ENCODE peak calls at places on chromosome 10, in nine cellular contexts. One of them, this sample, is unnamed.

GRCh38 chr10:16777473-16778370 is 39.5 kb downstream of the RSU1 start:
- DNase-seq in prostate gland: no peak
- DNase-seq in spleen: no peak
- DNase-seq in IMR-90: peak; percentile 63
- DNase-seq in stomach: no peak
- DNase-seq in NB4: peak; percentile 52
- DNase-seq in A549: peak; percentile 52
- DNase-seq in H1: no peak
- DNase-seq in body of pancreas: no peak
- DNase-seq in this sample: peak; percentile 97

GRCh38 chr10:101507828-101508227 is 80.2 kb downstream of the POLL start:
- DNase-seq in prostate gland: no peak
- DNase-seq in spleen: no peak
- DNase-seq in IMR-90: no peak
- DNase-seq in stomach: no peak
- DNase-seq in NB4: no peak
- DNase-seq in A549: no peak
- DNase-seq in H1: no peak
- DNase-seq in body of pancreas: no peak
- DNase-seq in this sample: no peak

GRCh38 chr10:9010093-9010492 is 955.6 kb downstream of the GATA3 start:
- DNase-seq in prostate gland: no peak
- DNase-seq in spleen: no peak
- DNase-seq in IMR-90: no peak
- DNase-seq in stomach: no peak
- DNase-seq in NB4: no peak
- DNase-seq in A549: no peak
- DNase-seq in H1: no peak
- DNase-seq in body of pancreas: no peak
- DNase-seq in this sample: no peak

GRCh38 chr10:130013263-130013937 is 49.3 kb upstream of the EBF3 start:
- DNase-seq in prostate gland: no peak
- DNase-seq in spleen: no peak
- DNase-seq in IMR-90: no peak
- DNase-seq in stomach: no peak
- DNase-seq in NB4: no peak
- DNase-seq in A549: no peak
- DNase-seq in H1: no peak
- DNase-seq in body of pancreas: no peak
- DNase-seq in this sample: no peak

GRCh38 chr10:30705625-30706149 is 76.1 kb upstream of the LYZL2 start:
- DNase-seq in prostate gland: no peak
- DNase-seq in spleen: peak; percentile 80
- DNase-seq in IMR-90: no peak
- DNase-seq in stomach: no peak
- DNase-seq in NB4: peak; percentile 11
- DNase-seq in A549: no peak
- DNase-seq in H1: no peak
- DNase-seq in body of pancreas: no peak
- DNase-seq in this sample: no peak

GRCh38 chr10:131954356-131954965 is 27.3 kb downstream of the BNIP3 start:
- DNase-seq in prostate gland: no peak
- DNase-seq in spleen: peak; percentile 73
- DNase-seq in IMR-90: no peak
- DNase-seq in stomach: no peak
- DNase-seq in NB4: no peak
- DNase-seq in A549: no peak
- DNase-seq in H1: no peak
- DNase-seq in body of pancreas: peak; percentile 13
- DNase-seq in this sample: no peak

GRCh38 chr10:29681700-29682444 is 47.1 kb upstream of the SVIL start:
- DNase-seq in prostate gland: no peak
- DNase-seq in spleen: peak; percentile 88
- DNase-seq in IMR-90: no peak
- DNase-seq in stomach: no peak
- DNase-seq in NB4: peak; percentile 96
- DNase-seq in A549: no peak
- DNase-seq in H1: no peak
- DNase-seq in body of pancreas: no peak
- DNase-seq in this sample: no peak

GRCh38 chr10:114304017-114304565 is 65.0 kb downstream of the VWA2 start:
- DNase-seq in prostate gland: peak; percentile 88
- DNase-seq in spleen: peak; percentile 85
- DNase-seq in IMR-90: peak; percentile 88
- DNase-seq in stomach: peak; percentile 83
- DNase-seq in NB4: peak; percentile 78
- DNase-seq in A549: peak; percentile 80
- DNase-seq in H1: no peak
- DNase-seq in body of pancreas: peak; percentile 87
- DNase-seq in this sample: peak; percentile 91

GRCh38 chr10:79305988-79306387 is 41.3 kb upstream of the PPIF start:
- DNase-seq in prostate gland: no peak
- DNase-seq in spleen: no peak
- DNase-seq in IMR-90: no peak
- DNase-seq in stomach: no peak
- DNase-seq in NB4: no peak
- DNase-seq in A549: no peak
- DNase-seq in H1: no peak
- DNase-seq in body of pancreas: no peak
- DNase-seq in this sample: no peak

GRCh38 chr10:104098360-104098925 is 12.8 kb upstream of the COL17A1 start:
- DNase-seq in prostate gland: no peak
- DNase-seq in spleen: no peak
- DNase-seq in IMR-90: peak; percentile 49
- DNase-seq in stomach: no peak
- DNase-seq in NB4: no peak
- DNase-seq in A549: no peak
- DNase-seq in H1: no peak
- DNase-seq in body of pancreas: no peak
- DNase-seq in this sample: no peak

GRCh38 chr10:98055875-98056516 is 25.6 kb upstream of the CRTAC1 start:
- DNase-seq in prostate gland: no peak
- DNase-seq in spleen: no peak
- DNase-seq in IMR-90: peak; percentile 6
- DNase-seq in stomach: no peak
- DNase-seq in NB4: peak; percentile 48
- DNase-seq in A549: no peak
- DNase-seq in H1: no peak
- DNase-seq in body of pancreas: no peak
- DNase-seq in this sample: peak; percentile 18

GRCh38 chr10:46077141-46077554 is 31.1 kb upstream of the MSMB start:
- DNase-seq in prostate gland: no peak
- DNase-seq in spleen: no peak
- DNase-seq in IMR-90: peak; percentile 12
- DNase-seq in stomach: no peak
- DNase-seq in NB4: peak; percentile 96
- DNase-seq in A549: no peak
- DNase-seq in H1: no peak
- DNase-seq in body of pancreas: no peak
- DNase-seq in this sample: no peak

GRCh38 chr10:21515581-21516269 is 9.8 kb downstream of the SKIDA1 start:
- DNase-seq in prostate gland: no peak
- DNase-seq in spleen: no peak
- DNase-seq in IMR-90: no peak
- DNase-seq in stomach: no peak
- DNase-seq in NB4: no peak
- DNase-seq in A549: no peak
- DNase-seq in H1: no peak
- DNase-seq in body of pancreas: no peak
- DNase-seq in this sample: no peak

GRCh38 chr10:114548662-114549061 is 109.4 kb downstream of the ABLIM1 start:
- DNase-seq in prostate gland: peak; percentile 17
- DNase-seq in spleen: no peak
- DNase-seq in IMR-90: peak; percentile 56
- DNase-seq in stomach: peak; percentile 80
- DNase-seq in NB4: peak; percentile 35
- DNase-seq in A549: peak; percentile 67
- DNase-seq in H1: no peak
- DNase-seq in body of pancreas: peak; percentile 51
- DNase-seq in this sample: peak; percentile 79

GRCh38 chr10:28754930-28755718 is 77.8 kb downstream of the BAMBI start:
- DNase-seq in prostate gland: no peak
- DNase-seq in spleen: no peak
- DNase-seq in IMR-90: peak; percentile 67
- DNase-seq in stomach: no peak
- DNase-seq in NB4: no peak
- DNase-seq in A549: peak; percentile 37
- DNase-seq in H1: no peak
- DNase-seq in body of pancreas: no peak
- DNase-seq in this sample: no peak

GRCh38 chr10:118927317-118927716 is 102.2 kb upstream of the NANOS1 start:
- DNase-seq in prostate gland: no peak
- DNase-seq in spleen: no peak
- DNase-seq in IMR-90: no peak
- DNase-seq in stomach: no peak
- DNase-seq in NB4: no peak
- DNase-seq in A549: no peak
- DNase-seq in H1: no peak
- DNase-seq in body of pancreas: no peak
- DNase-seq in this sample: no peak

GRCh38 chr10:83075395-83076072 is 1063.8 kb upstream of the GHITM start:
- DNase-seq in prostate gland: no peak
- DNase-seq in spleen: no peak
- DNase-seq in IMR-90: no peak
- DNase-seq in stomach: no peak
- DNase-seq in NB4: no peak
- DNase-seq in A549: no peak
- DNase-seq in H1: no peak
- DNase-seq in body of pancreas: no peak
- DNase-seq in this sample: peak; percentile 80

GRCh38 chr10:76558586-76558985 is 1079.0 kb downstream of the KCNMA1 start:
- DNase-seq in prostate gland: no peak
- DNase-seq in spleen: no peak
- DNase-seq in IMR-90: peak; percentile 80
- DNase-seq in stomach: peak; percentile 64
- DNase-seq in NB4: no peak
- DNase-seq in A549: no peak
- DNase-seq in H1: no peak
- DNase-seq in body of pancreas: peak; percentile 64
- DNase-seq in this sample: no peak

GRCh38 chr10:84510121-84510520 is 181.7 kb downstream of the CCSER2 start:
- DNase-seq in prostate gland: no peak
- DNase-seq in spleen: no peak
- DNase-seq in IMR-90: peak; percentile 79
- DNase-seq in stomach: no peak
- DNase-seq in NB4: no peak
- DNase-seq in A549: no peak
- DNase-seq in H1: no peak
- DNase-seq in body of pancreas: no peak
- DNase-seq in this sample: peak; percentile 86

GRCh38 chr10:96675846-96676245 is 44.5 kb downstream of the PIK3AP1 start:
- DNase-seq in prostate gland: no peak
- DNase-seq in spleen: no peak
- DNase-seq in IMR-90: no peak
- DNase-seq in stomach: no peak
- DNase-seq in NB4: no peak
- DNase-seq in A549: no peak
- DNase-seq in H1: no peak
- DNase-seq in body of pancreas: peak; percentile 45
- DNase-seq in this sample: no peak

GRCh38 chr10:5545778-5546710 is 21.3 kb downstream of the CALML3 start:
- DNase-seq in prostate gland: peak; percentile 38
- DNase-seq in spleen: peak; percentile 73
- DNase-seq in IMR-90: peak; percentile 97
- DNase-seq in stomach: peak; percentile 65
- DNase-seq in NB4: no peak
- DNase-seq in A549: peak; percentile 94
- DNase-seq in H1: no peak
- DNase-seq in body of pancreas: no peak
- DNase-seq in this sample: peak; percentile 95
- TF ChIP-seq POLR2A in prostate gland: no peak
- TF ChIP-seq POLR2A in spleen: no peak
- TF ChIP-seq POLR2A in IMR-90: no peak
- TF ChIP-seq POLR2A in stomach: no peak
- TF ChIP-seq POLR2A in NB4: no peak
- TF ChIP-seq POLR2A in A549: peak; percentile 20
- TF ChIP-seq POLR2A in H1: no peak
- TF ChIP-seq POLR2A in body of pancreas: no peak
- TF ChIP-seq POLR2A in this sample: no peak

DNA sequence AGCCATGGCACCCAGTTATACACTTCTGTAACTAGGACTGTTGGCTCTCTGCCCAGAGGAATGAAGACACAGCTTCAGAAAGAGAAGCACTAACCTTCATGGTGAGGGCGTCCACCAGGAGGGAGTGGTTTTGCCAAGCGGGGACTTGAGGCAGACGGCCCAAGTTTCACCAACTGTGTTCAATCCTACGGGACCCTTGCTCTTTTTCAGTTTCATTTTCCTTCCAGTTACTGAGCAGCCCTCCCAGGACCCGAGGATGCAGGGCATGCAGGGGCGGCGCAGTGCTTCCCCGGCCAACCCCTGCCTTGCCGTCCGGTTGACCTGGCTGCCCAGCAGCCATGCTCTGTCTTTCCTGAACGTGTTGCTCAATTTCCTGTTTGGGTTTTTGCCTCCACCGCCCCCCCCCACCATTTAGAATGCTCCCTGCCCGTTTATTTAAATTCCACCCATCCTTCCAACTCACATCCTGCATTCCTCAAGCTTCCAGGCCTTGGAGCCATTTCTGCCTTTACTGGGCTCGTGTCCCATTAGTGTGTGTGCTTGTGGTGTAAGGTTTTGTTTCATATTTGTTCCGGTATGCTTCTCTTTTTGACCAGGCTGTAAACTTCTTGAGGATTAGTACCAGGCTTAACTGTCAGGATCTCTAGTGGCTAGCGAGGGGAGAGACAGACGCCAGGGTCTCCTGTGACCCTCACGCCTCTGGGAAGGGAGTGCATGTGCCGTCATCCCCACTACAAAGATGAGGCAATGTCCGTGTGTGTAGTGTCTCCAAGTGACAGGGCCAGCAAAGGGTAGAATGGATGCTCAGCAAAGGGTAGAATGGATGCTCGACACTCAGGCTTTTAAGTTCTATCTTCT is 31.6 kb downstream of the IL15RA start:
- DNase-seq in prostate gland: peak; percentile 20
- DNase-seq in spleen: peak; percentile 84
- DNase-seq in IMR-90: peak; percentile 97
- DNase-seq in stomach: peak; percentile 35
- DNase-seq in NB4: peak; percentile 37
- DNase-seq in A549: no peak
- DNase-seq in H1: no peak
- DNase-seq in body of pancreas: no peak
- DNase-seq in this sample: peak; percentile 97
- TF ChIP-seq POLR2A in prostate gland: no peak
- TF ChIP-seq POLR2A in spleen: no peak
- TF ChIP-seq POLR2A in IMR-90: peak; percentile 48
- TF ChIP-seq POLR2A in stomach: no peak
- TF ChIP-seq POLR2A in NB4: no peak
- TF ChIP-seq POLR2A in A549: no peak
- TF ChIP-seq POLR2A in H1: no peak
- TF ChIP-seq POLR2A in body of pancreas: no peak
- TF ChIP-seq POLR2A in this sample: peak; percentile 33

GRCh38 chr10:88042162-88043100 is 179.0 kb downstream of the PTEN start:
- DNase-seq in prostate gland: peak; percentile 73
- DNase-seq in spleen: no peak
- DNase-seq in IMR-90: peak; percentile 78
- DNase-seq in stomach: peak; percentile 61
- DNase-seq in NB4: peak; percentile 47
- DNase-seq in A549: no peak
- DNase-seq in H1: no peak
- DNase-seq in body of pancreas: peak; percentile 49
- DNase-seq in this sample: no peak
- TF ChIP-seq POLR2A in prostate gland: no peak
- TF ChIP-seq POLR2A in spleen: no peak
- TF ChIP-seq POLR2A in IMR-90: no peak
- TF ChIP-seq POLR2A in stomach: no peak
- TF ChIP-seq POLR2A in NB4: no peak
- TF ChIP-seq POLR2A in A549: no peak
- TF ChIP-seq POLR2A in H1: no peak
- TF ChIP-seq POLR2A in body of pancreas: no peak
- TF ChIP-seq POLR2A in this sample: no peak

GRCh38 chr10:43137971-43138756 is at the start of gene CSGALNACT2:
- DNase-seq in prostate gland: peak; percentile 81
- DNase-seq in spleen: peak; percentile 97
- DNase-seq in IMR-90: peak; percentile 86
- DNase-seq in stomach: peak; percentile 88
- DNase-seq in NB4: peak; percentile 90
- DNase-seq in A549: peak; percentile 82
- DNase-seq in H1: no peak
- DNase-seq in body of pancreas: peak; percentile 83
- DNase-seq in this sample: peak; percentile 76
- TF ChIP-seq POLR2A in prostate gland: peak; percentile 60
- TF ChIP-seq POLR2A in spleen: peak; percentile 68
- TF ChIP-seq POLR2A in IMR-90: peak; percentile 84
- TF ChIP-seq POLR2A in stomach: no peak
- TF ChIP-seq POLR2A in NB4: peak; percentile 70
- TF ChIP-seq POLR2A in A549: peak; percentile 74
- TF ChIP-seq POLR2A in H1: no peak
- TF ChIP-seq POLR2A in body of pancreas: peak; percentile 66
- TF ChIP-seq POLR2A in this sample: peak; percentile 80